ENCODE peak calls at places on chromosomes 2 and 18, in seven cellular contexts. F is naive thymus-derived CD4-positive, alpha-beta T cell; O is iPS-NIHi11; J is cardiac muscle cell; C is psoas muscle; Y is NCI-H1105 treated with DMSO at 0.1 percent for 48 hours; P is activated effector memory CD4-positive, alpha-beta T cell treated with Interleukin-2 at 50 U/mL for 16 hours. T is an unnamed sample.

GRCh38 chr2:128535928-128536327 is 217.3 kb upstream of the HS6ST1 start:
- DNase-seq in Y (no peak), O (peak; percentile 36), J (peak; percentile 80), P (no peak), C (no peak), F (no peak), T (no peak)

GRCh38 chr18:9468998-9469397 is 6.3 kb upstream of the RALBP1 start:
- DNase-seq in P (no peak), F (no peak), O (no peak), C (no peak), J (no peak), Y (no peak), T (no peak)

GRCh38 chr2:26170795-26171194 is 2.1 kb upstream of the GAREM2 start:
- DNase-seq in Y (no peak), F (no peak), J (no peak), O (no peak), C (no peak), P (no peak), T (no peak)

GRCh38 chr2:96928277-96928781 is 58.1 kb downstream of the FAM178B start:
- DNase-seq in J (no peak), F (no peak), O (no peak), C (no peak), P (no peak), Y (no peak), T (no peak)

GRCh38 chr2:235098273-235098672 is 146.5 kb downstream of the SH3BP4 start:
- DNase-seq in J (no peak), Y (peak; percentile 72), F (no peak), O (no peak), P (no peak), C (no peak), T (no peak)

GRCh38 chr18:8051388-8051787 is 484.3 kb downstream of the PTPRM start:
- DNase-seq in Y (no peak), P (no peak), J (peak; percentile 58), F (no peak), C (no peak), O (no peak), T (no peak)

GRCh38 chr18:66560092-66560491 is 43.8 kb downstream of the CDH19 start:
- DNase-seq in P (no peak), C (no peak), J (peak; percentile 36), F (no peak), O (no peak), Y (peak; percentile 58), T (no peak)

GRCh38 chr2:166494140-166494544 is at the start of gene SCN7A:
- DNase-seq in F (no peak), P (no peak), J (peak; percentile 73), O (peak; percentile 57), C (peak; percentile 66), Y (no peak), T (peak; percentile 86)

GRCh38 chr2:45681675-45682074 is 30.2 kb downstream of the PRKCE start:
- DNase-seq in P (no peak), J (peak; percentile 80), C (peak; percentile 48), O (peak; percentile 54), Y (no peak), F (no peak), T (no peak)

GRCh38 chr2:237213325-237214040 is 127.8 kb downstream of the COPS8 start:
- DNase-seq in F (no peak), Y (no peak), C (peak; percentile 67), J (peak; percentile 88), P (no peak), O (no peak), T (peak; percentile 84)

GRCh38 chr2:235608200-235608591 is 114.4 kb downstream of the AGAP1 start:
- DNase-seq in Y (no peak), F (no peak), P (no peak), J (peak; percentile 40), C (peak; percentile 28), O (no peak), T (no peak)

GRCh38 chr2:195049372-195050031 is 607.5 kb upstream of the SLC39A10 start:
- DNase-seq in J (no peak), Y (no peak), O (no peak), F (no peak), P (no peak), C (no peak), T (no peak)

GRCh38 chr18:58168221-58168620 is 124.2 kb downstream of the NEDD4L start:
- DNase-seq in O (no peak), P (no peak), F (no peak), C (no peak), J (no peak), Y (no peak), T (no peak)